ENCODE peak calls at places on chromosomes 13 and 19, in six cellular contexts. W is pancreas; V is neural progenitor cell; B is heart left ventricle; Z is CD4-positive, CD25-positive, alpha-beta regulatory T cell; S is transverse colon. K is an unnamed sample. For H3K27me3, the result is how much of the 10 kb centered on the place peaks cover.

GRCh38 chr19:30580673-30581072 is 208.5 kb downstream of the ZNF536 start:
- DNase-seq in S (no peak), B (no peak), W (no peak), V (no peak), Z (no peak), K (no peak)

GRCh38 chr19:53132231-53132991 is at the start of gene ZNF415:
- DNase-seq in S (peak), W (peak), Z (peak), V (peak), B (peak), K (peak)

GRCh38 chr19:45630463-45630862 is 8.7 kb downstream of the EML2 start:
- DNase-seq in V (no peak), W (no peak), S (no peak), B (no peak), Z (peak), K (peak)

GRCh38 chr13:44583126-44583525 is 7.0 kb upstream of the TSC22D1 start:
- DNase-seq in B (no peak), W (no peak), Z (no peak), S (no peak), V (no peak), K (no peak)

GRCh38 chr13:113971471-113972231 is 2.2 kb downstream of the C13orf46 start:
- DNase-seq in V (no peak), S (no peak), B (no peak), W (peak), Z (no peak), K (no peak)

GRCh38 chr19:1074512-1075283 is 7.7 kb downstream of the ARHGAP45 start:
- DNase-seq in V (no peak), S (peak), B (peak), Z (peak), W (peak), K (no peak)

GRCh38 chr13:31328549-31329229 is 128.9 kb downstream of the B3GLCT start:
- DNase-seq in Z (no peak), B (no peak), V (no peak), S (no peak), W (no peak), K (no peak)

GRCh38 chr13:109494955-109495354 is 291.4 kb downstream of the IRS2 start:
- DNase-seq in V (no peak), Z (no peak), S (no peak), B (no peak), W (no peak), K (peak)

GRCh38 chr13:113207890-113208423 is 512 bp downstream of the PCID2 start:
- DNase-seq in W (no peak), S (peak), B (peak), Z (peak), V (peak), K (no peak)

GRCh38 chr19:14385492-14385891 is 4.2 kb downstream of the ADGRE5 start:
- DNase-seq in V (no peak), B (no peak), S (no peak), W (no peak), Z (peak), K (no peak)

GRCh38 chr19:49348305-49349188 is 13.3 kb downstream of the CD37 start:
- DNase-seq in B (no peak), S (no peak), Z (no peak), W (no peak), V (no peak), K (no peak)

GRCh38 chr13:31887311-31887710 is 144.3 kb upstream of the FRY start:
- DNase-seq in V (no peak), Z (no peak), S (no peak), B (no peak), W (no peak), K (peak)

GRCh38 chr19:3450796-3451411 is 29.4 kb downstream of the SMIM24 start:
- DNase-seq in V (no peak), Z (no peak), B (peak), W (no peak), S (peak), K (peak)

GRCh38 chr19:6732803-6733337 is 4.5 kb downstream of the GPR108 start:
- DNase-seq in W (no peak), B (no peak), Z (no peak), S (no peak), V (no peak), K (no peak)

GRCh38 chr19:14149509-14149994 is 13.2 kb upstream of the ASF1B start:
- DNase-seq in S (peak), W (peak), B (peak), Z (peak), V (no peak), K (no peak)

GRCh38 chr13:57137631-57138030 is 3.1 kb upstream of the PRR20A start:
- DNase-seq in W (no peak), Z (no peak), S (no peak), V (no peak), B (no peak), K (no peak)

GRCh38 chr13:107650081-107650701 is 565.1 kb downstream of the LIG4 start:
- DNase-seq in W (peak), Z (peak), S (peak), V (peak), B (peak), K (no peak)

GRCh38 chr19:14556662-14557188 is 15.1 kb downstream of the NDUFB7 start:
- DNase-seq in Z (peak), W (peak), S (peak), B (peak), V (peak), K (no peak)

GRCh38 chr19:58563034-58563573 is 4.7 kb upstream of the UBE2M start:
- DNase-seq in V (no peak), W (peak), Z (no peak), B (no peak), S (no peak), K (no peak)

GRCh38 chr13:93450226-93450625 is 223.6 kb downstream of the GPC6 start:
- DNase-seq in B (no peak), Z (no peak), W (no peak), V (no peak), S (no peak), K (peak)

GRCh38 chr13:77579971-77580370 is 44.5 kb downstream of the SCEL start:
- DNase-seq in Z (no peak), V (no peak), W (no peak), S (no peak), B (no peak), K (no peak)

GRCh38 chr19:45947926-45948325 is 25.7 kb downstream of the NOVA2 start:
- DNase-seq in S (no peak), Z (no peak), V (no peak), B (no peak), W (no peak), K (no peak)

GRCh38 chr19:41597600-41598041 is 21.7 kb downstream of the CEACAM21 start:
- DNase-seq in W (peak), S (peak), Z (peak), V (peak), B (peak), K (peak)

GRCh38 chr13:23330356-23330755 is 103.1 kb downstream of the SACS start:
- DNase-seq in B (no peak), W (no peak), Z (no peak), V (no peak), S (no peak), K (no peak)

GRCh38 chr13:77184455-77184854 is 142.4 kb downstream of the MYCBP2 start:
- DNase-seq in W (no peak), Z (peak), S (no peak), V (no peak), B (no peak), K (no peak)

DNA sequence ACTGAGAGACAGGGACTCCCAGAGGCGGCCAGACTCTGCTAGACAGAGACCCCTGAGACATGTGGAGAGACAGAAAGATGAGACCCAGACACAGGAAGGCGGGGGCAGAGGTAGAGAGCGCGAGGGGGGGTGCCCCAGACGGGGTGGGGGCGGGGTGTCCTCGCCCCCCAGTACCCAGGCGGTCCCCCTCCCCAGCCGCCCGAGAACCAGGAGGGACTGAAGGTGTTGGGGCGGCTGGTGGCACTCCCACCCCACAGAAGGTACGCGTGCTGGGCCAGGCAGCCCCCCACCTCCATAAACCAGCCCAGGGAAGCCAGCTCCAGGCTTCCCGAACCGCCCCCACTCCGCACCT is 336 bp downstream of the SLC8A2 start:
- DNase-seq in V (no peak), S (no peak), W (no peak), B (no peak), Z (no peak), K (no peak)
- H3K27me3 ChIP-seq in V (under half), S (half or more), W (under half), B (under half), Z (under half), K (under half)

GRCh38 chr19:55435020-55435419 is 8.1 kb downstream of the SHISA7 start:
- DNase-seq in Z (no peak), S (no peak), W (no peak), V (no peak), B (no peak), K (no peak)
- H3K27me3 ChIP-seq in Z (under half), S (half or more), W (under half), V (under half), B (under half), K (under half)

DNA sequence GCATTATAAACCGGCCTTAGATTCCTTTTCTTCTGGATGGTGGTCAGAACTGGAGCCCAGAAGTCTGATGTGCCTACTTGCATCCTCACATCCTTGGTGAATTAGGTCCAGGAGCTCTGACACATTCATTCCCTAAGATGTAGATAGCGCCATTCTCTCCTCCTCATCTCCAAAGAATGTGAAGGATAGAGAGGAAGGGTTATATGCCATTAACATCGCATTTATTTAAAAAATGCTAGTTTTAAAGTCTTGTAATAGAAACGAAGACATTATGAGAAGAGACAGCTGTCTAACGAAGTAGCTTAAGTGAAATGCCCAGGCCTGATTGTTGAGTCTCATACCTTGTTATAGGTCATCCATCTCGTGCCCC is 9.7 kb downstream of the MBNL2 start:
- DNase-seq in W (no peak), S (no peak), B (no peak), Z (no peak), V (no peak), K (no peak)
- H3K27me3 ChIP-seq in W (under half), S (under half), B (under half), Z (under half), V (half or more), K (under half)

DNA sequence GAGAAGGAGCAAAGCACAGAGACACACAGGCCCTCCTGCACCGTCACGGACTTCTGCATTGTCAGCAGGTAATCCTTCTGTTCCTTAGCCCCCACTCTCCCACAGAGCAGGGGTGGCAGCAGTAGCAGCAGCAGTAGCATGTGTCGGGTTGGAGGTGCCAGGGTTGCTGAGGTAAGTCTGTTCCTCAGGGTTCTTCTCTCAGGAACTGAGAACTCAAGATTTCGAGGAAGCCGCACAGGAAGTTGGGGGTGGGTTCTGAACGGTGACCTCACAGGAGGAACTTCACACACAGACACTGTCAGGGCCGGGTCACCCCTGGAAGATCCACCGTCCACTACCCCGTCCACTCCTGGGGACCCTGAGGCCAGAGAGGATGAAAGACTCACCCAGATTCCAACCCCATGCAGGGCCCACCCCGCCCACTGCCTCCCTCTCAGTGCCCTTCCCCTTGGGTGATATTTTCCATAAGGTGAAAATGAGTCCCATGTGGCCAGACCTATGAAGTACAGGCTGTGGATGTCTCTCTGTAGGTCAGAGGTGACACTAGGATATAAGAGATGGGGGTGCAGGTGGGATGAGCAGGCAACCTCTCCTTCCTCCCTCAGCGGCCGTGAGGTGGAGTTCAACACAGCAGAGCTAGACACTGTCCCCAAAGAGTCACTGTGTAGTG is at the start of gene SIGLEC12:
- DNase-seq in W (no peak), S (peak), B (peak), Z (peak), V (no peak), K (no peak)
- H3K27me3 ChIP-seq in W (under half), S (under half), B (under half), Z (under half), V (under half), K (under half)

GRCh38 chr13:112202266-112202665 is 135.3 kb downstream of the SOX1 start:
- DNase-seq in V (no peak), W (no peak), Z (no peak), S (no peak), B (no peak), K (no peak)
- H3K27me3 ChIP-seq in V (under half), W (under half), Z (under half), S (half or more), B (under half), K (under half)

K was measured in BJ.